ENCODE peak calls at places on chromosomes 4 and X, in six cellular contexts. One of them, this sample, is unnamed.

GRCh38 chrX:153521034-153521433 is 3.6 kb downstream of the ATP2B3 start:
- DNase-seq in AG08395: no peak
- DNase-seq in omental fat pad: no peak
- DNase-seq in right atrium auricular region: no peak
- DNase-seq in tibial artery: no peak
- DNase-seq in retinal pigment epithelial cell: peak
- DNase-seq in this sample: no peak

GRCh38 chr4:20288846-20289512 is 37.3 kb downstream of the SLIT2 start:
- DNase-seq in AG08395: peak
- DNase-seq in omental fat pad: no peak
- DNase-seq in right atrium auricular region: no peak
- DNase-seq in tibial artery: no peak
- DNase-seq in retinal pigment epithelial cell: no peak
- DNase-seq in this sample: no peak

GRCh38 chr4:11424000-11424399 is 4.7 kb downstream of the HS3ST1 start:
- DNase-seq in AG08395: no peak
- DNase-seq in omental fat pad: no peak
- DNase-seq in right atrium auricular region: no peak
- DNase-seq in tibial artery: no peak
- DNase-seq in retinal pigment epithelial cell: no peak
- DNase-seq in this sample: no peak

GRCh38 chr4:90246841-90247240 is 119.6 kb downstream of the CCSER1 start:
- DNase-seq in AG08395: no peak
- DNase-seq in omental fat pad: no peak
- DNase-seq in right atrium auricular region: no peak
- DNase-seq in tibial artery: no peak
- DNase-seq in retinal pigment epithelial cell: no peak
- DNase-seq in this sample: no peak

GRCh38 chr4:63458010-63458409 is 951.2 kb downstream of the TECRL start:
- DNase-seq in AG08395: no peak
- DNase-seq in omental fat pad: no peak
- DNase-seq in right atrium auricular region: no peak
- DNase-seq in tibial artery: no peak
- DNase-seq in retinal pigment epithelial cell: no peak
- DNase-seq in this sample: no peak

GRCh38 chr4:168831919-168832745 is 177.9 kb downstream of the CBR4 start:
- DNase-seq in AG08395: peak
- DNase-seq in omental fat pad: peak
- DNase-seq in right atrium auricular region: peak
- DNase-seq in tibial artery: peak
- DNase-seq in retinal pigment epithelial cell: no peak
- DNase-seq in this sample: no peak

GRCh38 chrX:101918746-101919145 is 13.1 kb downstream of the ZMAT1 start:
- DNase-seq in AG08395: no peak
- DNase-seq in omental fat pad: no peak
- DNase-seq in right atrium auricular region: no peak
- DNase-seq in tibial artery: no peak
- DNase-seq in retinal pigment epithelial cell: no peak
- DNase-seq in this sample: no peak

GRCh38 chr4:38178666-38178995 is 218.4 kb downstream of the PTTG2 start:
- DNase-seq in AG08395: no peak
- DNase-seq in omental fat pad: no peak
- DNase-seq in right atrium auricular region: no peak
- DNase-seq in tibial artery: no peak
- DNase-seq in retinal pigment epithelial cell: no peak
- DNase-seq in this sample: no peak

GRCh38 chr4:26885912-26886274 is 25.3 kb downstream of the STIM2 start:
- DNase-seq in AG08395: no peak
- DNase-seq in omental fat pad: no peak
- DNase-seq in right atrium auricular region: no peak
- DNase-seq in tibial artery: no peak
- DNase-seq in retinal pigment epithelial cell: no peak
- DNase-seq in this sample: no peak

GRCh38 chr4:112425823-112426222 is 90.2 kb downstream of the NEUROG2 start:
- DNase-seq in AG08395: no peak
- DNase-seq in omental fat pad: no peak
- DNase-seq in right atrium auricular region: no peak
- DNase-seq in tibial artery: no peak
- DNase-seq in retinal pigment epithelial cell: no peak
- DNase-seq in this sample: no peak

GRCh38 chr4:43567644-43568043 is 675.1 kb downstream of the GRXCR1 start:
- DNase-seq in AG08395: no peak
- DNase-seq in omental fat pad: no peak
- DNase-seq in right atrium auricular region: no peak
- DNase-seq in tibial artery: no peak
- DNase-seq in retinal pigment epithelial cell: no peak
- DNase-seq in this sample: no peak

GRCh38 chr4:78704981-78705757 is 71.0 kb upstream of the BMP2K start:
- DNase-seq in AG08395: peak
- DNase-seq in omental fat pad: no peak
- DNase-seq in right atrium auricular region: no peak
- DNase-seq in tibial artery: no peak
- DNase-seq in retinal pigment epithelial cell: peak
- DNase-seq in this sample: peak

GRCh38 chrX:152600853-152601635 is 36.7 kb upstream of the GABRQ start:
- DNase-seq in AG08395: no peak
- DNase-seq in omental fat pad: no peak
- DNase-seq in right atrium auricular region: no peak
- DNase-seq in tibial artery: no peak
- DNase-seq in retinal pigment epithelial cell: peak
- DNase-seq in this sample: no peak

GRCh38 chr4:24279492-24279891 is 304.9 kb downstream of the DHX15 start:
- DNase-seq in AG08395: no peak
- DNase-seq in omental fat pad: no peak
- DNase-seq in right atrium auricular region: no peak
- DNase-seq in tibial artery: no peak
- DNase-seq in retinal pigment epithelial cell: no peak
- DNase-seq in this sample: no peak

GRCh38 chr4:20532096-20532495 is 168.2 kb upstream of the PACRGL start:
- DNase-seq in AG08395: no peak
- DNase-seq in omental fat pad: no peak
- DNase-seq in right atrium auricular region: no peak
- DNase-seq in tibial artery: no peak
- DNase-seq in retinal pigment epithelial cell: no peak
- DNase-seq in this sample: no peak

GRCh38 chrX:108268434-108269080 is 169.7 kb downstream of the COL4A6 start:
- DNase-seq in AG08395: no peak
- DNase-seq in omental fat pad: no peak
- DNase-seq in right atrium auricular region: no peak
- DNase-seq in tibial artery: no peak
- DNase-seq in retinal pigment epithelial cell: no peak
- DNase-seq in this sample: no peak

GRCh38 chr4:128521156-128521555 is 233.5 kb upstream of the PGRMC2 start:
- DNase-seq in AG08395: no peak
- DNase-seq in omental fat pad: no peak
- DNase-seq in right atrium auricular region: no peak
- DNase-seq in tibial artery: no peak
- DNase-seq in retinal pigment epithelial cell: no peak
- DNase-seq in this sample: no peak

GRCh38 chr4:26028793-26029511 is 114.9 kb downstream of the SMIM20 start:
- DNase-seq in AG08395: peak
- DNase-seq in omental fat pad: no peak
- DNase-seq in right atrium auricular region: peak
- DNase-seq in tibial artery: peak
- DNase-seq in retinal pigment epithelial cell: no peak
- DNase-seq in this sample: no peak

GRCh38 chr4:8656711-8657380 is 64.3 kb downstream of the CPZ start:
- DNase-seq in AG08395: no peak
- DNase-seq in omental fat pad: no peak
- DNase-seq in right atrium auricular region: no peak
- DNase-seq in tibial artery: no peak
- DNase-seq in retinal pigment epithelial cell: no peak
- DNase-seq in this sample: no peak

GRCh38 chr4:113637823-113638691 is 123.5 kb downstream of the CAMK2D start:
- DNase-seq in AG08395: no peak
- DNase-seq in omental fat pad: no peak
- DNase-seq in right atrium auricular region: no peak
- DNase-seq in tibial artery: no peak
- DNase-seq in retinal pigment epithelial cell: no peak
- DNase-seq in this sample: no peak

GRCh38 chr4:26087108-26087507 is 173.1 kb downstream of the SMIM20 start:
- DNase-seq in AG08395: peak
- DNase-seq in omental fat pad: no peak
- DNase-seq in right atrium auricular region: no peak
- DNase-seq in tibial artery: no peak
- DNase-seq in retinal pigment epithelial cell: no peak
- DNase-seq in this sample: no peak

GRCh38 chrX:154401045-154401799 is 3.0 kb downstream of the RPL10 start:
- DNase-seq in AG08395: no peak
- DNase-seq in omental fat pad: no peak
- DNase-seq in right atrium auricular region: no peak
- DNase-seq in tibial artery: no peak
- DNase-seq in retinal pigment epithelial cell: no peak
- DNase-seq in this sample: no peak

GRCh38 chr4:160835789-160836188 is 1328.0 kb downstream of the FSTL5 start:
- DNase-seq in AG08395: no peak
- DNase-seq in omental fat pad: no peak
- DNase-seq in right atrium auricular region: no peak
- DNase-seq in tibial artery: no peak
- DNase-seq in retinal pigment epithelial cell: no peak
- DNase-seq in this sample: no peak

This sample was measured in epithelial cell of proximal tubule.